ENCODE peak calls at places on chromosomes 13 and 19, in seven cellular contexts. K is colonic mucosa, C is heart left ventricle, B is A549, S is ovary, Z is ascending aorta, E is left ventricle myocardium inferior. V is an unnamed sample.

GRCh38 chr13:75715598-75716523 is 79.7 kb downstream of the LMO7 start:
- DNase-seq in K (no peak), C (no peak), B (no peak), S (no peak), Z (no peak), E (no peak), V (no peak)

GRCh38 chr13:97574926-97575325 is 141.0 kb downstream of the RAP2A start:
- DNase-seq in K (peak; percentile 41), C (peak; percentile 16), B (no peak), S (no peak), Z (no peak), E (peak; percentile 21), V (no peak)

GRCh38 chr13:113421673-113422270 is 31.5 kb downstream of the ADPRHL1 start:
- DNase-seq in K (no peak), C (no peak), B (no peak), S (peak; percentile 70), Z (no peak), E (no peak), V (no peak)

GRCh38 chr13:30346159-30346788 is 38.9 kb upstream of the KATNAL1 start:
- DNase-seq in K (peak; percentile 34), C (no peak), B (no peak), S (no peak), Z (no peak), E (no peak), V (no peak)

GRCh38 chr13:113034451-113035208 is 65.6 kb downstream of the MCF2L start:
- DNase-seq in K (peak; percentile 34), C (peak; percentile 40), B (peak; percentile 54), S (peak; percentile 71), Z (no peak), E (no peak), V (no peak)

GRCh38 chr13:27168086-27168485 is 3.5 kb downstream of the USP12 start:
- DNase-seq in K (no peak), C (no peak), B (no peak), S (no peak), Z (no peak), E (no peak), V (no peak)

GRCh38 chr19:51439021-51439465 is 19.2 kb downstream of the SIGLEC8 start:
- DNase-seq in K (no peak), C (no peak), B (no peak), S (no peak), Z (no peak), E (no peak), V (no peak)

GRCh38 chr19:55384576-55385235 is 614 bp upstream of the TMEM238 start:
- DNase-seq in K (no peak), C (no peak), B (no peak), S (peak; percentile 59), Z (no peak), E (no peak), V (no peak)

GRCh38 chr13:38684714-38685113 is 2.2 kb upstream of the FREM2 start:
- DNase-seq in K (no peak), C (no peak), B (no peak), S (no peak), Z (no peak), E (no peak), V (no peak)

GRCh38 chr19:56138069-56138468 is 3.0 kb upstream of the ZNF444 start:
- DNase-seq in K (no peak), C (no peak), B (no peak), S (no peak), Z (no peak), E (no peak), V (no peak)

GRCh38 chr13:99895428-99895998 is 76.1 kb downstream of the ZIC5 start:
- DNase-seq in K (peak; percentile 25), C (no peak), B (no peak), S (no peak), Z (no peak), E (no peak), V (no peak)

GRCh38 chr13:37476874-37477273 is 121.7 kb downstream of the POSTN start:
- DNase-seq in K (no peak), C (no peak), B (no peak), S (no peak), Z (no peak), E (peak; percentile 14), V (no peak)

GRCh38 chr13:69600811-69601210 is 506.8 kb upstream of the ATXN8OS start:
- DNase-seq in K (no peak), C (no peak), B (no peak), S (no peak), Z (no peak), E (no peak), V (no peak)

GRCh38 chr19:36136975-36137686 is 2.7 kb upstream of the CAPNS1 start:
- DNase-seq in K (peak; percentile 84), C (peak; percentile 60), B (peak; percentile 96), S (no peak), Z (peak; percentile 33), E (peak; percentile 40), V (peak; percentile 58)

GRCh38 chr13:31967155-31967554 is 64.4 kb upstream of the FRY start:
- DNase-seq in K (no peak), C (no peak), B (no peak), S (no peak), Z (no peak), E (no peak), V (no peak)

GRCh38 chr13:33114146-33114545 is 97.9 kb downstream of the KL start:
- DNase-seq in K (no peak), C (no peak), B (no peak), S (no peak), Z (no peak), E (no peak), V (no peak)

GRCh38 chr13:33115274-33115673 is 99.1 kb downstream of the KL start:
- DNase-seq in K (no peak), C (no peak), B (no peak), S (no peak), Z (no peak), E (no peak), V (no peak)

GRCh38 chr13:33119886-33120543 is 103.8 kb downstream of the KL start:
- DNase-seq in K (no peak), C (no peak), B (peak; percentile 35), S (no peak), Z (no peak), E (no peak), V (no peak)

GRCh38 chr13:33119022-33119735 is 103.0 kb downstream of the KL start:
- DNase-seq in K (no peak), C (no peak), B (no peak), S (no peak), Z (no peak), E (no peak), V (no peak)

DNA sequence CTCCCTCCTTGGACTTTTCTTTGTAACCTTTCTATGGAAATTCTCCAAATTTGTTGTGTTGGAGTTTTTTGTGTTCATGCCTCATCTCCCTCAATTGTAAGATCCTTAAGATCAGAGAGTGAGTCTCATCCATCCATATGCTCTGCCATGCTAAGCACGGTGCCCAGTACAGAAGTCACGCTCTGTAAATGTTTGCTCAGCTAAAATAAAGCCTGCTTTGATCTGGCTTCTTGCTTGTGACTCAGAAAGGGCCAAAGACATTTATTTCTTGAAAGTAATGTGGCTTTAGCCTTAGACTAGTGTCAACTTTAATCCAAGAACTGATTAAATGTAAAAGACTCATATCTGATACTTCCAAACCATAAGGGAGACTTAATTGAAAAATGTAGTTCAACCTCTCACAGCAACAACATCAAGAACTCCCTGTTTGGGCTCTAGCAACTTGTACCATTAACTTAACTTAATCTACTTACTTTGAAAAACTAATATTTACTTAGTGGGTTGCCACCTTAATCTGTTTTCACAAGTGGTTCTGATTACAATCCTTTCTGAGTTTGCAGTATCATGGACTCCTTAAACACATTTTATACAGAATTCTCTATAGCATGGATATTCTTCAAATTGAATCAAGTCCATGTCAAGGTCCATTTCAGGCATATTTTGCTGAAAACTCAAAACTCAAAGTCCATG is 100.2 kb downstream of the KL start:
- DNase-seq in K (no peak), C (no peak), B (no peak), S (no peak), Z (no peak), E (no peak), V (no peak)
- H3K27ac ChIP-seq in K (no peak overlapping the region), C (no peak overlapping the region), B (no peak overlapping the region), S (no peak overlapping the region), Z (no peak overlapping the region), E (no peak overlapping the region), V (no peak overlapping the region)

DNA sequence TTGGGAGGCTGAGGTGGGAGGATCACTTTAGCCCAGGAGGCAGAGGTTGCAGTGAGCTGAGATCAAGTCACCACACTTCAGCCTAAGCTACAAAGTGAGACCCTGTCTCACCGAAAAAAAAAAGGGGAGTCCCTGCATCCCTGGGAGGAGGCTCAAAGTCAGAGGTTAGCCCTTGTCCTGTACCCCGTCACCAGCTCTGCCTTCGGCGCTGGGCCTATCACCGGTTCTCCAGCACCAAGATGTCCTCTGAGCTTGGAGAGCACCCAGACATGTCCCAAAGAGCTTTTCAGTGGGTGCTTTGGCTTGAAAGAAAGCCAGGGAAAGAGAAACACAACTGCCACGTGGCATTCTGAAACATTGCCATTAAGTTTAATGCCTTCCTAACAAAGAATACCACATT is 356.9 kb upstream of the TSHZ3 start:
- DNase-seq in K (no peak), C (no peak), B (no peak), S (no peak), Z (no peak), E (no peak), V (no peak)
- H3K27ac ChIP-seq in K (no peak overlapping the region), C (no peak overlapping the region), B (no peak overlapping the region), S (no peak overlapping the region), Z (no peak overlapping the region), E (no peak overlapping the region), V (no peak overlapping the region)

GRCh38 chr19:16659832-16660708 is at the start of gene SMIM7:
- DNase-seq in K (peak; percentile 98), C (peak; percentile 99), B (peak; percentile 89), S (peak; percentile 98), Z (peak; percentile 93), E (peak; percentile 98), V (peak; percentile 99)

GRCh38 chr19:16657384-16657783 is 2.6 kb downstream of the SMIM7 start:
- DNase-seq in K (no peak), C (no peak), B (no peak), S (no peak), Z (no peak), E (no peak), V (no peak)

GRCh38 chr19:16660763-16661479 is at the start of gene TMEM38A:
- DNase-seq in K (peak; percentile 58), C (peak; percentile 53), B (no peak), S (peak; percentile 68), Z (no peak), E (peak; percentile 62), V (no peak)

GRCh38 chr19:16659464-16659831 is 496 bp downstream of the SMIM7 start:
- DNase-seq in K (no peak), C (no peak), B (no peak), S (no peak), Z (no peak), E (no peak), V (no peak)

DNA sequence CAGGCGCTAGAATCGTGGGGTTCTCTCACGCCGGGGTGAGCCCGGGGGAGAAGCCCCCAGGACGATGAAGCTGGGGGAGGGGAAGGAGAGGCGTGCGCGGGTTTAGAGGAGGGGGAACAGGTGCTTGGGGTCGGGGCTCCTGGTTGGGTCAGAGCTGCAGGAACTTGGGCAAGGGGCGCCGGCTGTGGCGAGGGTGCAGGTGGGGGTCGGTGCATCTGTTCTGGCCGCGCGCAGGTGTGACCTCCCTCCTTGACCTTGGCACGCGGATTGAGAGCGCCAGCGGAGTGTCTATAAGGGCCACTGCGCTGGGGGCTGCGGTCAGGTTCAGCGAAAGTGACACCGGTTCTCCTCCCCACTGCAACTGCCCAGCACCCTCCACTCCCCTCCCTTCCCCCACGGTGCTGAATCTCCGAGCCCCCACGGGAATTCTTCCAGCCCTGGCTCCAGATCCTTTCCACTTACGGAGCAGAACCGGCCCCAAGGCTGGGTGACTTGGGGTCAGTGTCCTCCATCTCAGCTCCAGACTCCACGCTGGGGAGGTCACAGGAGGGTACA is 618 bp downstream of the TMEM38A start:
- DNase-seq in K (peak; percentile 41), C (peak; percentile 70), B (no peak), S (peak; percentile 56), Z (no peak), E (peak; percentile 71), V (no peak)
- H3K27ac ChIP-seq in K (no peak overlapping the region), C (peak overlapping the region; percentile 96), B (peak overlapping the region; percentile 85), S (no peak overlapping the region), Z (peak overlapping the region; percentile 87), E (peak overlapping the region; percentile 98), V (peak overlapping the region; percentile 76)

GRCh38 chr13:35225159-35225558 is 251.3 kb downstream of the MAB21L1 start:
- DNase-seq in K (no peak), C (no peak), B (no peak), S (no peak), Z (no peak), E (no peak), V (no peak)
- H3K27ac ChIP-seq in K (no peak overlapping the region), C (no peak overlapping the region), B (no peak overlapping the region), S (no peak overlapping the region), Z (no peak overlapping the region), E (no peak overlapping the region), V (no peak overlapping the region)

V was measured in dorsolateral prefrontal cortex.